ENCODE peak calls at places on chromosomes 12 and 14, in four cellular contexts. Z, T, Q and L are unnamed samples.

GRCh38 chr12:20268771-20269170 is 99.6 kb upstream of the PDE3A start:
- DNase-seq in Q (no peak), T (no peak), Z (no peak), L (no peak)

GRCh38 chr12:22541496-22541895 is 2.8 kb downstream of the C2CD5 start:
- DNase-seq in Q (no peak), T (no peak), Z (no peak), L (peak; percentile 31)

GRCh38 chr14:97180304-97181200 is 383.4 kb downstream of the VRK1 start:
- DNase-seq in Q (no peak), T (no peak), Z (no peak), L (peak; percentile 4)

GRCh38 chr12:131274061-131274460 is 320.4 kb downstream of the ADGRD1 start:
- DNase-seq in Z (no peak), Q (no peak), T (no peak), L (no peak)

GRCh38 chr12:27014859-27015729 is 910 bp upstream of the TM7SF3 start:
- DNase-seq in T (no peak), Z (no peak), Q (no peak), L (no peak)

GRCh38 chr12:118541071-118541470 is 164.7 kb downstream of the SUDS3 start:
- DNase-seq in T (no peak), Q (no peak), Z (no peak), L (no peak)

GRCh38 chr14:20873370-20874177 is 17.6 kb upstream of the RNASE3 start:
- DNase-seq in Z (no peak), Q (peak; percentile 37), T (peak; percentile 85), L (peak; percentile 85)

GRCh38 chr14:45426685-45427282 is 173.8 kb upstream of the MIS18BP1 start:
- DNase-seq in Z (peak; percentile 4), Q (peak; percentile 38), T (no peak), L (peak; percentile 57)

GRCh38 chr12:122137229-122137628 is 36.8 kb downstream of the IL31 start:
- DNase-seq in T (no peak), Q (no peak), Z (no peak), L (no peak)

GRCh38 chr12:66695130-66695529 is 16.3 kb upstream of the GRIP1 start:
- DNase-seq in Q (no peak), Z (no peak), T (no peak), L (no peak)

GRCh38 chr12:15558915-15559528 is 230.2 kb downstream of the EPS8 start:
- DNase-seq in Z (no peak), T (no peak), Q (no peak), L (peak; percentile 54)

GRCh38 chr14:55889124-55889523 is 229.1 kb upstream of the PELI2 start:
- DNase-seq in Q (no peak), Z (no peak), T (no peak), L (no peak)

GRCh38 chr12:105713901-105714300 is 383.4 kb downstream of the C12orf75 start:
- DNase-seq in T (no peak), Q (no peak), Z (no peak), L (no peak)

GRCh38 chr12:101915856-101916255 is 38.5 kb downstream of the DRAM1 start:
- DNase-seq in T (no peak), Q (no peak), Z (no peak), L (no peak)

GRCh38 chr12:130336723-130337475 is 788 bp upstream of the PIWIL1 start:
- DNase-seq in Q (no peak), Z (no peak), T (no peak), L (no peak)

GRCh38 chr12:72271401-72271740 is 799 bp upstream of the TRHDE start:
- DNase-seq in Q (no peak), T (no peak), Z (no peak), L (no peak)

GRCh38 chr12:56081393-56082347 is 1.7 kb downstream of the ERBB3 start:
- DNase-seq in T (no peak), Q (no peak), Z (no peak), L (no peak)

GRCh38 chr12:105226219-105226618 is 9.8 kb downstream of the APPL2 start:
- DNase-seq in T (no peak), Q (peak; percentile 83), Z (no peak), L (peak; percentile 90)

GRCh38 chr14:23104591-23105347 is at the start of gene CIROP:
- DNase-seq in T (no peak), Z (no peak), Q (no peak), L (no peak)

GRCh38 chr12:62709321-62709720 is 225.6 kb downstream of the PPM1H start:
- DNase-seq in T (no peak), Q (no peak), Z (no peak), L (peak; percentile 72)

GRCh38 chr14:105484069-105484996 is 2.4 kb upstream of the CRIP1 start:
- DNase-seq in T (no peak), Z (no peak), Q (no peak), L (peak; percentile 31)

GRCh38 chr14:98916036-98916435 is 356.0 kb downstream of the BCL11B start:
- DNase-seq in T (no peak), Q (no peak), Z (no peak), L (no peak)

GRCh38 chr14:71467419-71467818 is 464.8 kb upstream of the RGS6 start:
- DNase-seq in T (no peak), Q (no peak), Z (no peak), L (peak; percentile 26)

GRCh38 chr12:100675432-100675831 is 101.9 kb downstream of the GAS2L3 start:
- DNase-seq in Z (no peak), T (no peak), Q (peak; percentile 22), L (peak; percentile 88)

GRCh38 chr12:49767333-49767732 is 26.0 kb downstream of the TMBIM6 start:
- DNase-seq in Q (no peak), Z (no peak), T (no peak), L (no peak)

GRCh38 chr12:109293106-109293505 is 16.0 kb downstream of the FOXN4 start:
- DNase-seq in Z (no peak), T (no peak), Q (no peak), L (no peak)

GRCh38 chr12:109292342-109292711 is 16.8 kb downstream of the FOXN4 start:
- DNase-seq in Z (no peak), Q (no peak), T (no peak), L (no peak)

GRCh38 chr12:109290061-109290460 is 19.0 kb downstream of the FOXN4 start:
- DNase-seq in Z (no peak), Q (no peak), T (no peak), L (no peak)

GRCh38 chr12:109291531-109292341 is 17.3 kb downstream of the FOXN4 start:
- DNase-seq in Z (no peak), Q (peak; percentile 16), T (peak; percentile 37), L (peak; percentile 9)

GRCh38 chr12:109291117-109291516 is 18.0 kb downstream of the FOXN4 start:
- DNase-seq in Z (no peak), T (no peak), Q (no peak), L (no peak)
- H3K4me3 ChIP-seq in Z (no peak overlapping the region), T (no peak overlapping the region), Q (no peak overlapping the region), L (no peak overlapping the region)

GRCh38 chr14:60233891-60234290 is 15.1 kb upstream of the PPM1A start:
- DNase-seq in Z (no peak), Q (no peak), T (no peak), L (no peak)
- H3K4me3 ChIP-seq in Z (no peak overlapping the region), Q (no peak overlapping the region), T (no peak overlapping the region), L (no peak overlapping the region)

GRCh38 chr12:40011775-40012129 is 94.1 kb downstream of the SLC2A13 start:
- DNase-seq in Q (no peak), Z (no peak), T (no peak), L (no peak)
- H3K4me3 ChIP-seq in Q (no peak overlapping the region), Z (no peak overlapping the region), T (no peak overlapping the region), L (no peak overlapping the region)

GRCh38 chr12:89370411-89370810 is 18.1 kb upstream of the DUSP6 start:
- DNase-seq in T (no peak), Z (no peak), Q (no peak), L (no peak)
- H3K4me3 ChIP-seq in T (no peak overlapping the region), Z (no peak overlapping the region), Q (no peak overlapping the region), L (no peak overlapping the region)

GRCh38 chr12:46659844-46660243 is 166.0 kb downstream of the SLC38A4 start:
- DNase-seq in T (no peak), Z (no peak), Q (no peak), L (peak; percentile 61)
- H3K4me3 ChIP-seq in T (no peak overlapping the region), Z (no peak overlapping the region), Q (no peak overlapping the region), L (no peak overlapping the region)

DNA sequence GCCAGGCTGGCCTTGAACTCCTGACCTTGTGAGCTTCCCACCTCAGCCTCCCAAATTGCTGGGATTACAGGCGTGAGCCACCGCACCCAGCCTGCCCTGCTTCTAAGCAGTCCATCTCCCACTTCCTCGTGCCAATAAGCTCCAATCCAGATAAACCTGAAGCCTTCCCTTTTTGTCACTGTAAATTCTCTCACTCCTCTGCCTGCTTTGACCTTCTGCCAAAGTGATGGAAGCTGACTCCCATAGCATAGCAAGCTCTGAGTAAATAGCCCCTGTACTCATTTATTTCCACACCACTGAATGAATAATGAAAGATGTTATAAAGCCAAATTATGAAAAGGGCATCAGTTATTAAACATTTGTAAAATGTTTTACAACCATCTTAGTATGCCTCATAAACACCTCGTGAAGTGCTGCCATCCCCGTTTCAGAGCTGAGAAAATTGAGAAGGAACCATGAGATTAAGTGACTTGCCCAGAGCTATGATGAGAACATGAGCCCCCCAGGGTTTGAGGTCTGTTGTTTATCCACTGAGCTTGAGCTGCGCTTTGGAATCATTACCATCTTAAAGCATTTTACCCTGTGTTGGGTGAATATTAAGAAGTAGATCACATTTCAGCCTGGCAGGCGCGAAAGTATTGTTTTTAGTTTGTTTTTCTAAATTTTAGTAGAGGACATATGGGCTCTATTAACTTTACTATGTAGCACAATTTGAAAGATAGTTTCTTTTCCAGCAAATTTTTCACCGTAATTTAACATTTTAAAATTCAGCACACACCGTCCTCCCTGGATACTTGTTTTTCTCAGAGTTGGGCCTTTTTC is 30.3 kb downstream of the MANSC1 start:
- DNase-seq in T (no peak), Z (no peak), Q (no peak), L (no peak)
- H3K4me3 ChIP-seq in T (no peak overlapping the region), Z (no peak overlapping the region), Q (peak overlapping the region; percentile 9), L (peak overlapping the region; percentile 17)

DNA sequence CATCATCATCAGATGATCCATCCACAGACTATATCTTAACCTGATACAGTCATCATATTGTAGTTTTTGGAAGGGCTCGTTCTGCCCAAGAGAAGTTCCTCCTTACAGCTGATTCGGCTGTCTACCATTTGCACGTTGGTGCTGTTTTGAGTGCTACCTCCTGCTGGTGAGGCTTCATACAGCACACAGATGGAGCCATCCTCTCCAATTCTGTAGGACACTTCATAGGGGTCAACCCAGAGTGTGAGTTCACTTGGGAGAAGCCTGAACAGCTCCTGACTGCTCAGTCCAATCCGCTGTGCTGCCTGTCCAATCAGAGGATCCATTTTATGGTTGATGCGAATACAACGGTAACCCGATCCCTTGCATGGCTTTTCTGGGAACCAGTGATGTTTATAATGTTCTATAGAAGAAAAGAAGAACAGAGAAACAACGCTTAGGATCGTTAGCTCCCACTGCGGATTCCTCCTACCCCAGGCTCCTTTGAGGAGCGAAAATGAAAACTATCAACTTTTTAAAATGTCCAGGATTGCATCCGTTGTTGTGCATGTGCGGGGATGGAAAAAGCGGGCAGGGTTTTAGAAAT is 1.5 kb downstream of the BTG1 start:
- DNase-seq in T (peak; percentile 79), Q (peak; percentile 96), Z (no peak), L (peak; percentile 98)
- H3K4me3 ChIP-seq in T (peak overlapping the region; percentile 100), Q (peak overlapping the region; percentile 84), Z (peak overlapping the region; percentile 89), L (peak overlapping the region; percentile 97)